ENCODE peak calls at places on chromosomes 7 and 10, in four cellular contexts. One of them, this sample, is unnamed.

GRCh38 chr7:46165281-46165680 is 244.2 kb upstream of the IGFBP3 start:
- DNase-seq in GM12878: no peak
- DNase-seq in HepG2: no peak
- DNase-seq in SK-N-SH: no peak
- DNase-seq in this sample: no peak

GRCh38 chr7:5064391-5065106 is 18.9 kb downstream of the RBAK start:
- DNase-seq in GM12878: no peak
- DNase-seq in HepG2: no peak
- DNase-seq in SK-N-SH: no peak
- DNase-seq in this sample: no peak

GRCh38 chr10:13707156-13707881 is 120.6 kb downstream of the PRPF18 start:
- DNase-seq in SK-N-SH: no peak
- DNase-seq in GM12878: no peak
- DNase-seq in HepG2: peak; percentile 11
- DNase-seq in this sample: no peak

GRCh38 chr10:12388671-12389070 is 39.3 kb downstream of the CAMK1D start:
- DNase-seq in SK-N-SH: no peak
- DNase-seq in HepG2: no peak
- DNase-seq in GM12878: no peak
- DNase-seq in this sample: no peak

GRCh38 chr7:139127648-139128047 is 18.1 kb upstream of the ZC3HAV1 start:
- DNase-seq in HepG2: no peak
- DNase-seq in GM12878: no peak
- DNase-seq in SK-N-SH: no peak
- DNase-seq in this sample: no peak

GRCh38 chr7:121755286-121755685 is 117.7 kb upstream of the PTPRZ1 start:
- DNase-seq in GM12878: no peak
- DNase-seq in HepG2: no peak
- DNase-seq in SK-N-SH: no peak
- DNase-seq in this sample: no peak

GRCh38 chr10:517872-518475 is 171.5 kb downstream of the DIP2C start:
- DNase-seq in SK-N-SH: no peak
- DNase-seq in HepG2: no peak
- DNase-seq in GM12878: no peak
- DNase-seq in this sample: no peak

GRCh38 chr10:20949967-20950366 is 52.9 kb upstream of the NEBL start:
- DNase-seq in SK-N-SH: peak; percentile 68
- DNase-seq in GM12878: no peak
- DNase-seq in HepG2: no peak
- DNase-seq in this sample: no peak

GRCh38 chr7:1056006-1056784 is 11.8 kb downstream of the GPR146 start:
- DNase-seq in SK-N-SH: peak; percentile 72
- DNase-seq in HepG2: no peak
- DNase-seq in GM12878: no peak
- DNase-seq in this sample: no peak

GRCh38 chr7:130918129-130919052 is 184.4 kb upstream of the KLF14 start:
- DNase-seq in GM12878: no peak
- DNase-seq in SK-N-SH: no peak
- DNase-seq in HepG2: no peak
- DNase-seq in this sample: no peak

GRCh38 chr7:41711283-41712064 is 8.6 kb upstream of the INHBA start:
- DNase-seq in HepG2: peak; percentile 4
- DNase-seq in SK-N-SH: peak; percentile 41
- DNase-seq in GM12878: no peak
- DNase-seq in this sample: no peak

GRCh38 chr10:24150853-24151252 is 58.1 kb upstream of the KIAA1217 start:
- DNase-seq in HepG2: no peak
- DNase-seq in SK-N-SH: no peak
- DNase-seq in GM12878: no peak
- DNase-seq in this sample: no peak

GRCh38 chr7:33554046-33554445 is 351.3 kb upstream of the BMPER start:
- DNase-seq in HepG2: no peak
- DNase-seq in SK-N-SH: no peak
- DNase-seq in GM12878: no peak
- DNase-seq in this sample: no peak

GRCh38 chr10:116080553-116080952 is 192.5 kb downstream of the GFRA1 start:
- DNase-seq in GM12878: no peak
- DNase-seq in SK-N-SH: no peak
- DNase-seq in HepG2: no peak
- DNase-seq in this sample: no peak

GRCh38 chr7:55570939-55571338 is 1.4 kb downstream of the VOPP1 start:
- DNase-seq in SK-N-SH: no peak
- DNase-seq in HepG2: peak; percentile 16
- DNase-seq in GM12878: no peak
- DNase-seq in this sample: no peak

GRCh38 chr10:20100157-20100556 is 283.9 kb downstream of the PLXDC2 start:
- DNase-seq in SK-N-SH: peak; percentile 4
- DNase-seq in GM12878: no peak
- DNase-seq in HepG2: no peak
- DNase-seq in this sample: no peak

GRCh38 chr7:116443101-116443523 is 56.4 kb upstream of the CAV2 start:
- DNase-seq in HepG2: peak; percentile 6
- DNase-seq in GM12878: no peak
- DNase-seq in SK-N-SH: peak; percentile 13
- DNase-seq in this sample: no peak

GRCh38 chr10:77301305-77301730 is 336.3 kb downstream of the KCNMA1 start:
- DNase-seq in HepG2: no peak
- DNase-seq in SK-N-SH: no peak
- DNase-seq in GM12878: no peak
- DNase-seq in this sample: no peak

GRCh38 chr10:103855424-103855823 is at the start of gene SH3PXD2A:
- DNase-seq in HepG2: peak; percentile 19
- DNase-seq in GM12878: no peak
- DNase-seq in SK-N-SH: peak; percentile 94
- DNase-seq in this sample: no peak

GRCh38 chr7:112013262-112013661 is 192.9 kb downstream of the DOCK4 start:
- DNase-seq in SK-N-SH: no peak
- DNase-seq in GM12878: no peak
- DNase-seq in HepG2: peak; percentile 5
- DNase-seq in this sample: no peak

GRCh38 chr7:30657131-30657530 is 25.1 kb downstream of the CRHR2 start:
- DNase-seq in HepG2: no peak
- DNase-seq in SK-N-SH: no peak
- DNase-seq in GM12878: no peak
- DNase-seq in this sample: no peak

DNA sequence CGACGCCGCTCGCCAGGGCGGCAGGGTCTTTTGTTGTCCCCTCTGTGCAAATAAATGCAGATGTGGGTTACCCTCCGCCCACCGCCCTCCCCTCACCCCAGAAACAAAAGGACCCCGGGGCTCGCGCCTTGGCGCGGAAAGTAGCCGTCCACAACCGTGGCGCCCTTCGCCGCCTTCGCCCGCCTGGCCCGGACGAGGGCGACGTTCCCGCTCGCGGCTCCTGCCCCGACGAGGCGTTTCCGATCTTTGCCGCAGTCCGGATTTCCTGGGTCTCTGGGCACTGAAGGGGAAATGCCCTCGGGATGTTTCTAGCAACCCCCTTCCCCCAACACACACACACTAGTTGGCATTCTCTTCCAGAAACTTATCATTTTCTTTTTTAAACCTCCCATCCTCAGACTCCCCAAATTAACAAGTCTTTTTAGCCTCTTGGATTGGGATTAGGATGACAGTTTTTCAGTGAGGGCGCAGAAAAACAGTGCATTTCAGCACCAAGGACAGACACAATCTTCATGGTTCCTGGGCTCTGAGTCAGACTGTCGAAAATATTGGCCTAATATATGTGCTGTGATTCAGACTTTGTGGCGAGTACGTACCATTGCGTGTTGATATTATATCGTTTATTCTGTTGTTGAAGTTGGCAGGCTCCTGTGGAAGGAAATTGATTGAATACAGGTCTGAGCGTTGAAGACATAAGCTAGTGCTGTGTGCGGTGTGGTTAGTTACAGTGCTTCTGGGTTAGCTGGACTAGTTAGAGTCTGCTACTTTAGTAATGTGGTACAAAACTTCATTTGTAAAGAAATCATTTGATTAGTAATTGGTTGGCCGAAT is 803 bp downstream of the PHYHIPL start:
- DNase-seq in HepG2: peak; percentile 80
- DNase-seq in SK-N-SH: peak; percentile 69
- DNase-seq in GM12878: no peak
- DNase-seq in this sample: no peak
- TF ChIP-seq REST in HepG2: peak; percentile 63
- TF ChIP-seq REST in SK-N-SH: peak; percentile 99
- TF ChIP-seq REST in GM12878: peak; percentile 93
- TF ChIP-seq REST in this sample: peak; percentile 89

GRCh38 chr7:27134392-27134791 is 3.8 kb upstream of the HOXA4 start:
- DNase-seq in GM12878: peak; percentile 19
- DNase-seq in HepG2: peak; percentile 40
- DNase-seq in SK-N-SH: no peak
- DNase-seq in this sample: peak; percentile 55
- H3K27ac ChIP-seq in GM12878: no peak overlapping the region
- H3K27ac ChIP-seq in HepG2: peak overlapping the region; percentile 67
- H3K27ac ChIP-seq in SK-N-SH: no peak overlapping the region
- H3K27ac ChIP-seq in this sample: no peak overlapping the region

GRCh38 chr7:76356115-76356514 is 2.7 kb downstream of the YWHAG start:
- DNase-seq in SK-N-SH: no peak
- DNase-seq in GM12878: no peak
- DNase-seq in HepG2: no peak
- DNase-seq in this sample: no peak

GRCh38 chr7:76357379-76358052 is 1.3 kb downstream of the YWHAG start:
- DNase-seq in SK-N-SH: no peak
- DNase-seq in HepG2: no peak
- DNase-seq in GM12878: no peak
- DNase-seq in this sample: no peak

GRCh38 chr7:76354981-76355730 is 3.6 kb downstream of the YWHAG start:
- DNase-seq in HepG2: no peak
- DNase-seq in GM12878: no peak
- DNase-seq in SK-N-SH: no peak
- DNase-seq in this sample: no peak

GRCh38 chr7:76358053-76358477 is 726 bp downstream of the YWHAG start:
- DNase-seq in SK-N-SH: peak; percentile 74
- DNase-seq in GM12878: no peak
- DNase-seq in HepG2: no peak
- DNase-seq in this sample: no peak

DNA sequence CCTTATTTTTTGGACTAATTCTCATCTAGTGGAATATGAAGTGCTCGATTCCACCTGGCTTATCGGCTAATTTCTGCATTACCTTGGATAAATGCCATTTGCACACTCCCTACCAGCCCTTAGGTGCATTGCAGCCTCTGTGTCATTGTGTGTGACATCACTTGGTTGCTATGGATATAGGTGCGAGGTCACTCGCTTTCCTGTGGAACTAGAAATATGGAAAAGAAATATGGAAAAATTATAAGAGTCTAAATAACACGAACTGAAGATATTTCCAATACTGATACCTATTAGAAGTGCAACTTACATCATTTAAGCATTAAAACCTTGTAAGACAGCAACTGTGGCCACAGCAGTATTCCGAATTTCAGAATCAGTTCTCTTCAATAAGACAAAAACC is 2.0 kb downstream of the YWHAG start:
- DNase-seq in HepG2: no peak
- DNase-seq in SK-N-SH: peak; percentile 57
- DNase-seq in GM12878: no peak
- DNase-seq in this sample: no peak
- TF ChIP-seq GABPA in HepG2: no peak
- TF ChIP-seq GABPA in SK-N-SH: no peak
- TF ChIP-seq GABPA in GM12878: no peak
- TF ChIP-seq GABPA in this sample: no peak

GRCh38 chr10:91528080-91528479 is 104.8 kb downstream of the PPP1R3C start:
- DNase-seq in SK-N-SH: no peak
- DNase-seq in HepG2: no peak
- DNase-seq in GM12878: no peak
- DNase-seq in this sample: no peak
- TF ChIP-seq REST in SK-N-SH: no peak
- TF ChIP-seq REST in HepG2: no peak
- TF ChIP-seq REST in GM12878: no peak
- TF ChIP-seq REST in this sample: no peak

GRCh38 chr10:36172574-36172973 is 530.5 kb upstream of the FZD8 start:
- DNase-seq in SK-N-SH: no peak
- DNase-seq in HepG2: no peak
- DNase-seq in GM12878: no peak
- DNase-seq in this sample: no peak
- H3K27ac ChIP-seq in SK-N-SH: peak overlapping the region; percentile 98
- H3K27ac ChIP-seq in HepG2: no peak overlapping the region
- H3K27ac ChIP-seq in GM12878: no peak overlapping the region
- H3K27ac ChIP-seq in this sample: no peak overlapping the region

GRCh38 chr7:80243425-80243824 is 108.8 kb downstream of the GNAI1 start:
- DNase-seq in GM12878: no peak
- DNase-seq in HepG2: no peak
- DNase-seq in SK-N-SH: no peak
- DNase-seq in this sample: no peak

GRCh38 chr7:80249184-80249583 is 114.6 kb downstream of the GNAI1 start:
- DNase-seq in SK-N-SH: no peak
- DNase-seq in GM12878: no peak
- DNase-seq in HepG2: no peak
- DNase-seq in this sample: no peak

GRCh38 chr7:80249619-80250305 is 115.1 kb downstream of the GNAI1 start:
- DNase-seq in HepG2: no peak
- DNase-seq in SK-N-SH: no peak
- DNase-seq in GM12878: no peak
- DNase-seq in this sample: no peak

GRCh38 chr7:80244206-80244956 is 109.8 kb downstream of the GNAI1 start:
- DNase-seq in SK-N-SH: no peak
- DNase-seq in HepG2: no peak
- DNase-seq in GM12878: no peak
- DNase-seq in this sample: no peak

GRCh38 chr7:80247144-80247543 is 112.5 kb downstream of the GNAI1 start:
- DNase-seq in HepG2: no peak
- DNase-seq in GM12878: no peak
- DNase-seq in SK-N-SH: no peak
- DNase-seq in this sample: no peak
- TF ChIP-seq GABPA in HepG2: no peak
- TF ChIP-seq GABPA in GM12878: no peak
- TF ChIP-seq GABPA in SK-N-SH: no peak
- TF ChIP-seq GABPA in this sample: no peak

This sample was measured in HL-60.